ENCODE peak calls at places on chromosomes 5 and 9, in four cellular contexts. M is AG10803, D is neural crest cell, H is WERI-Rb-1. F is an unnamed sample.

GRCh38 chr5:180802325-180803180 is at the start of gene MGAT1:
- DNase-seq in M (peak), D (peak), H (no peak), F (peak)

GRCh38 chr9:128101690-128102089 is 25.8 kb downstream of the PTGES2 start:
- DNase-seq in D (no peak), M (no peak), H (no peak), F (no peak)

GRCh38 chr5:151005187-151005974 is 15.0 kb upstream of the GPX3 start:
- DNase-seq in M (no peak), D (no peak), H (peak), F (no peak)

GRCh38 chr9:93100265-93100636 is 4.2 kb downstream of the CARD19 start:
- DNase-seq in M (no peak), D (no peak), H (no peak), F (no peak)

GRCh38 chr9:3508531-3509374 is 17.0 kb downstream of the RFX3 start:
- DNase-seq in H (peak), D (no peak), M (no peak), F (no peak)

GRCh38 chr5:140253985-140254384 is 48.9 kb downstream of the PFDN1 start:
- DNase-seq in H (no peak), D (no peak), M (peak), F (no peak)

GRCh38 chr5:174596429-174596828 is 128.0 kb upstream of the MSX2 start:
- DNase-seq in M (no peak), H (no peak), D (no peak), F (no peak)

GRCh38 chr5:5066276-5067186 is 73.6 kb upstream of the ADAMTS16 start:
- DNase-seq in D (no peak), H (no peak), M (no peak), F (no peak)

GRCh38 chr5:171957591-171958251 is 48.7 kb downstream of the FBXW11 start:
- DNase-seq in H (no peak), M (no peak), D (no peak), F (no peak)

GRCh38 chr9:4366649-4367330 is 66.9 kb upstream of the GLIS3 start:
- DNase-seq in D (peak), H (peak), M (peak), F (no peak)

GRCh38 chr9:91347370-91347769 is 14.3 kb downstream of the AUH start:
- DNase-seq in H (no peak), M (no peak), D (no peak), F (no peak)

GRCh38 chr9:36837431-36838405 is 196.3 kb downstream of the PAX5 start:
- DNase-seq in D (no peak), H (no peak), M (no peak), F (no peak)

GRCh38 chr9:19049872-19050636 is 827 bp downstream of the RRAGA start:
- DNase-seq in D (no peak), M (peak), H (no peak), F (no peak)

GRCh38 chr9:130522233-130522808 is 57.1 kb upstream of the FUBP3 start:
- DNase-seq in H (peak), M (no peak), D (peak), F (no peak)

GRCh38 chr5:16889203-16889971 is 46.7 kb downstream of the MYO10 start:
- DNase-seq in H (no peak), M (peak), D (no peak), F (no peak)

GRCh38 chr5:108079754-108080153 is 302.1 kb downstream of the FBXL17 start:
- DNase-seq in H (no peak), M (peak), D (no peak), F (no peak)

GRCh38 chr9:95190413-95190812 is 127.1 kb downstream of the FANCC start:
- DNase-seq in H (no peak), D (no peak), M (no peak), F (no peak)

GRCh38 chr5:132238169-132238744 is 10.6 kb upstream of the P4HA2 start:
- DNase-seq in M (peak), H (peak), D (peak), F (peak)

GRCh38 chr5:35618297-35618636 is 604 bp downstream of the SPEF2 start:
- DNase-seq in H (no peak), D (no peak), M (peak), F (no peak)

GRCh38 chr9:89806371-89807100 is 201.7 kb downstream of the GADD45G start:
- DNase-seq in D (no peak), M (peak), H (no peak), F (no peak)

GRCh38 chr9:126119731-126120130 is 206.9 kb upstream of the MVB12B start:
- DNase-seq in H (no peak), M (no peak), D (no peak), F (no peak)

GRCh38 chr9:128047231-128047630 is 19.9 kb downstream of the NAIF1 start:
- DNase-seq in D (no peak), H (no peak), M (no peak), F (no peak)

GRCh38 chr5:91651704-91652103 is 268.6 kb upstream of the ARRDC3 start:
- DNase-seq in D (no peak), H (no peak), M (no peak), F (no peak)

GRCh38 chr5:75656311-75657003 is 45.2 kb downstream of the ANKDD1B start:
- DNase-seq in D (no peak), H (no peak), M (peak), F (no peak)

GRCh38 chr9:131630206-131630831 is 85.0 kb downstream of the PRRT1B start:
- DNase-seq in D (no peak), H (no peak), M (no peak), F (peak)

GRCh38 chr5:94524841-94525697 is 93.3 kb downstream of the KIAA0825 start:
- DNase-seq in M (peak), D (no peak), H (peak), F (peak)